ENCODE peak calls at places on chromosomes 1 and 21, in seven cellular contexts. P is PC-9, S is GM06990, D is GM20000, J is AG09309, U is colonic mucosa, M is A549. I is an unnamed sample.

GRCh38 chr1:14441302-14441741 is 157.2 kb upstream of the KAZN start:
- DNase-seq in P (no peak), S (no peak), D (no peak), J (peak), U (no peak), M (no peak), I (no peak)

GRCh38 chr1:236342403-236343245 is 51.5 kb upstream of the EDARADD start:
- DNase-seq in P (no peak), S (no peak), D (no peak), J (peak), U (no peak), M (no peak), I (no peak)

GRCh38 chr1:156661932-156662587 is 15.1 kb downstream of the NES start:
- DNase-seq in P (no peak), S (peak), D (no peak), J (no peak), U (no peak), M (no peak), I (no peak)

GRCh38 chr1:199766219-199766792 is 261.2 kb upstream of the NR5A2 start:
- DNase-seq in P (no peak), S (no peak), D (no peak), J (no peak), U (no peak), M (no peak), I (no peak)

GRCh38 chr1:215360786-215361185 is 206.3 kb upstream of the KCTD3 start:
- DNase-seq in P (no peak), S (no peak), D (no peak), J (no peak), U (no peak), M (no peak), I (no peak)

GRCh38 chr21:45809421-45809820 is 165.9 kb downstream of the PCBP3 start:
- DNase-seq in P (no peak), S (no peak), D (no peak), J (no peak), U (peak), M (no peak), I (no peak)

GRCh38 chr1:187481581-187482148 is 652.9 kb downstream of the PLA2G4A start:
- DNase-seq in P (no peak), S (no peak), D (no peak), J (no peak), U (no peak), M (no peak), I (no peak)

GRCh38 chr21:26966978-26967913 is at the start of gene ADAMTS5:
- DNase-seq in P (no peak), S (no peak), D (no peak), J (peak), U (peak), M (no peak), I (peak)

GRCh38 chr1:201603613-201604232 is 64.8 kb downstream of the NAV1 start:
- DNase-seq in P (no peak), S (no peak), D (no peak), J (no peak), U (no peak), M (peak), I (no peak)

GRCh38 chr1:223628233-223628632 is 37.3 kb downstream of the CAPN8 start:
- DNase-seq in P (no peak), S (peak), D (peak), J (peak), U (peak), M (peak), I (no peak)

GRCh38 chr1:93844262-93845045 is 34.6 kb downstream of the DNTTIP2 start:
- DNase-seq in P (peak), S (peak), D (peak), J (no peak), U (peak), M (peak), I (no peak)

GRCh38 chr1:64654519-64655341 is 90.1 kb upstream of the RAVER2 start:
- DNase-seq in P (no peak), S (no peak), D (no peak), J (peak), U (no peak), M (no peak), I (no peak)

GRCh38 chr21:42684109-42684916 is 30.9 kb downstream of the PDE9A start:
- DNase-seq in P (no peak), S (no peak), D (no peak), J (no peak), U (no peak), M (no peak), I (no peak)

GRCh38 chr1:180177931-180178330 is 23.3 kb downstream of the QSOX1 start:
- DNase-seq in P (no peak), S (no peak), D (no peak), J (no peak), U (no peak), M (no peak), I (no peak)

GRCh38 chr1:168365719-168366474 is 85.2 kb downstream of the TBX19 start:
- DNase-seq in P (no peak), S (no peak), D (no peak), J (no peak), U (no peak), M (peak), I (no peak)

GRCh38 chr1:65459397-65459768 is 38.9 kb downstream of the LEPR start:
- DNase-seq in P (peak), S (no peak), D (peak), J (no peak), U (no peak), M (peak), I (no peak)

GRCh38 chr1:245702346-245702745 is 547.6 kb downstream of the KIF26B start:
- DNase-seq in P (no peak), S (no peak), D (no peak), J (no peak), U (no peak), M (no peak), I (no peak)

GRCh38 chr1:55212349-55213028 is 2.7 kb downstream of the USP24 start:
- DNase-seq in P (no peak), S (no peak), D (no peak), J (no peak), U (peak), M (no peak), I (no peak)

DNA sequence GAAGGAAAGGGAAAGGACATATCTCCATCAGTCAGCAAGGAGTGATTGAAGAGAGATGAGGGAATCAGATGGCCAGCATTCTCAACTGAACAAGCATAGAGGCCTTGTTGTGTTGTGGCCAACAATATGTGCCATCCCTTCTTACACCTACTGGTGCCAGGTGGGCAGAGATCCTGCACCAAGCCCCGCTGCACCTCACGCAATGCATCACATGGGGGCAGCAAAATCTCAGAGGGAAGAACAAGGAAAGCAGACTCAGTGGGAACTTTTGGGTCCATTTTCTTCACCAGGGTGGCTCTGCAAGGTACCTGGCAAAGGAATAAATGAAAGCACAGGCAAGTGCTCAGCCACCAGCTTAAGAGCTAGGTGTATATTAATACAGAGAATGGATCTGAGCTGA is 33.2 kb downstream of the HSD3B2 start:
- DNase-seq in P (no peak), S (no peak), D (no peak), J (no peak), U (no peak), M (no peak), I (no peak)
- TF ChIP-seq CTCF in P (peak), S (peak), D (no peak), J (peak), U (no peak), M (no peak), I (peak)

DNA sequence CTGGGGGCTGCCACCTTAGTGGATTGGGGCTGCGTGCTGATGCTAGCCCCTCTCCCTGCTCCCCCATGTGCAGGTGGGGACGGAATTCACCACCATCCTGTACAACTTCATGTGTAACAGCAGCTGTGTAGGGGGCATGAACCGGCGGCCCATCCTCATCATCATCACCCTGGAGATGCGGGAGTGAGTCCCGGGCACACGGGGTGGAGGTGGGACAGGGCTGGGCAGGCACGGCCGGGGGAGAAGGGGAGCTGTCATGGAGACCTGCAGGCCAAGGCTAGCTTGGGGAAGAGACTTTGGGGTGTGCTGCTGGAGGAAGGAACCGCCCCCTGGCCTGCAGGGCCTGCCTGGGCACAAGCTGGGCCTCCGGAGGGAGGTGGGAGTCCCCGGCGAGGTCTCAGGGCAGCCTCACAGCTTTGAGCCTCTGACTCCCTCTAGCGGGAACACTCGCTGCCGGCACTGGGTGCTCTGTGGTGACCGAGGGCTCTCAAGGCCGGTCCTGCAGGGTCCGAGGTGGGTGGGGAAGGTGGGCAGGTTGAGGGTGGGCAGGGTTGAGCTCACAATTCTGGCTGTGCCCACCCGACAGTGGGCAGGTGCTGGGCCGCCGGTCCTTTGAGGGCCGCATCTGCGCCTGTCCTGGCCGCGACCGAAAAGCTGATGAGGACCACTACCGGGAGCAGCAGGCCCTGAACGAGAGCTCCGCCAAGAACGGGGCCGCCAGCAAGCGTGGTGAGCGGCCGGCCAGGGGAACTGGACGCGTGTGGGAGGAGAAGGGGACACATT is 25.0 kb upstream of the CCDC27 start:
- DNase-seq in P (no peak), S (no peak), D (peak), J (no peak), U (no peak), M (peak), I (no peak)
- TF ChIP-seq CTCF in P (peak), S (peak), D (peak), J (peak), U (no peak), M (peak), I (peak)

DNA sequence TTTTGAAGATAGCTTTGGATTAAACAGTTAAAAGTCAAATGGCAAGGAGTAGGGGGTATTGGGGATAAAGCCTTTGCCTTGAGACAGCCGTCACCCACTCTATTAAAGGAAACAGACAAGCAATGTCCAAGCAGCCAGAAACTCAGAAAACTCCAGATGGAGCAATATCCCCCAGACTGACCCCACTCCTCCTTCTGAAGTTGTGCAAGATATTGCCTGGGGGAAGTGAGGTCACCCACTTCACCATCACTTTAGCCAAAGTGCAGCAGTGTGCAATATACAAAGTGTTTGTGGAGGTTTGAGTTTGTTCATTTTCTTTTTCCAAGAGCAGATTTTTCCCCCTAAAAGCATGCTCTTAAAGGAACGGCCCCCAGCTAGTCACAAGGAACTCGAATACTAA is 125.1 kb downstream of the ETS2 start:
- DNase-seq in P (no peak), S (no peak), D (no peak), J (peak), U (no peak), M (no peak), I (no peak)
- TF ChIP-seq CTCF in P (no peak), S (no peak), D (no peak), J (no peak), U (no peak), M (no peak), I (no peak)

GRCh38 chr1:11938722-11939526 is 4.4 kb downstream of the PLOD1 start:
- DNase-seq in P (no peak), S (no peak), D (no peak), J (no peak), U (no peak), M (no peak), I (no peak)
- TF ChIP-seq CTCF in P (no peak), S (no peak), D (no peak), J (no peak), U (no peak), M (no peak), I (no peak)

DNA sequence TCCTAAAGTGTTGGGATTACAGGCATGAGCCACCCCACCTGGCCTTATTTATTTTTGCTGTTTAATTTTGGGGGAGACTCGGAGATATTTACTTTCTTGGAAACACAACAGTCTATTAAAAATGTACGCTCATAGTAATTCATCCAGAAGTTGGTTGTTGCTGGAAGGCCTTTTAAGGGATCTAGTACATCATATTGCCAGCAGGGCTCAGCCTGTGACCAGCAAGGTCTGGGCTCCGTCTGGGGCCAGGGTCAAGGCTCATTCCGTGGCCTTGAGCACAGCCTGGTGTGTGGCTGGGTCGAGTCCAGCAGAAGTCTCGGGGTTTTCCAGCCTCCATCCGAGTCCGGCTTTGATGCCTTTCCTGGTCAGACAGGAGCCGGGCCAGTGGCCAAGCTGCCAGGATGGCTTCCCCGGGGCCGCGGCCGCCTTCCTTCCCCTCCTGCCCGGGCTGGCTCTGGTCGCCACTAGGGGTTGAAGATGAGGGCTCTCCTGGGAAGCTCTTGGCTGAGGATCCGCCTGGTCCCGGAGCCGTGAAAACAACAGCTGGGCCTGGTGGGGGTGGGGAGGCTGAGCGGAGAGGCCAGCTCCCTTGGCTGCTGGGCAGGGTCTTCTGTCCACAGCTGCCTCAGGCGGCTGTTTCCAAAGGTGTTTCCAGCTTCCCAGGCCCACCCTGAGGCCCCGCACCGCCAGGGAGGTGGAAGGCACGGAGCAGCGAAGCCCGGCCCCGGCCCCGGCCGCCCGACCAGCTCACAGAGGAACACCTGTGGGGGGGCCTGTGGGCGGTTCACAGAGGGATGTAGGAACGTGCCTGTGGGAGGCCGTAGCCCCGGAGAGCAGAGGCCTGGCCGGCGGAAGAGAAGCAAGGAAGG is 5.1 kb upstream of the VWA1 start:
- DNase-seq in P (peak), S (no peak), D (peak), J (no peak), U (peak), M (peak), I (no peak)
- TF ChIP-seq CTCF in P (no peak), S (no peak), D (no peak), J (peak), U (no peak), M (no peak), I (no peak)

GRCh38 chr21:34365794-34366193 is 2.0 kb downstream of the KCNE2 start:
- DNase-seq in P (no peak), S (no peak), D (no peak), J (no peak), U (peak), M (no peak), I (no peak)

GRCh38 chr21:34363733-34364132 is at the start of gene KCNE2:
- DNase-seq in P (no peak), S (no peak), D (no peak), J (no peak), U (no peak), M (no peak), I (no peak)

GRCh38 chr21:34369741-34370140 is 5.6 kb upstream of the SMIM11 start:
- DNase-seq in P (no peak), S (no peak), D (no peak), J (no peak), U (no peak), M (no peak), I (no peak)

GRCh38 chr21:34364921-34365320 is 1.1 kb downstream of the KCNE2 start:
- DNase-seq in P (no peak), S (no peak), D (no peak), J (no peak), U (no peak), M (no peak), I (no peak)

GRCh38 chr21:34367320-34367935 is 3.6 kb downstream of the KCNE2 start:
- DNase-seq in P (peak), S (no peak), D (peak), J (peak), U (peak), M (peak), I (peak)
- TF ChIP-seq CTCF in P (peak), S (peak), D (peak), J (peak), U (peak), M (peak), I (peak)

DNA sequence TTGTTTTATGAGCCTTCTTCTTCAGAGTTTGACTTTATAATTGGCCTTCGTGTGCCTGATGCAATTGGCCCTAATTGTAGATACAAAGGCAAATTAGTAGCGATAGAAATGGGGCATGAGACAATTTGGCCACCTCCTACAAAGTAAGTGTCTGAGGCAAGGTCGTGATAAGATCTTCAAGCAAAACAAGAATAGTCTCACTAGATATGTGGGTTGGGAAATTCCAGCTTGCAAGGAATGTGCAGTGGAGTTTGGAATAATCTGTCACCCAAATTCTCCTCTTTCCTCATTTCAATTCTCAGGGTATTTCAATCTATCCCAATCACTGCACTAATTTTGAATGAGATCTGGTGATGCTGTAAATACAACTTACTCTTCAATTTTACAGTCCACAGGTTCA is 11.4 kb upstream of the TSNAX start:
- DNase-seq in P (no peak), S (no peak), D (no peak), J (no peak), U (no peak), M (no peak), I (no peak)
- TF ChIP-seq CTCF in P (no peak), S (no peak), D (no peak), J (no peak), U (no peak), M (no peak), I (no peak)

I was measured in kidney epithelial cell.